ENCODE peak calls at places on chromosome 2, in four cellular contexts. F is H1, X is HepG2, C is GM12878. T is an unnamed sample.

GRCh38 chr2:85792783-85793441 is 39.1 kb downstream of the ATOH8 start:
- DNase-seq in F (no peak), X (no peak), C (no peak), T (no peak)

GRCh38 chr2:1866402-1867091 is 122.2 kb upstream of the PXDN start:
- DNase-seq in F (no peak), X (no peak), C (no peak), T (no peak)

GRCh38 chr2:230225486-230225885 is at the start of gene SP140:
- DNase-seq in F (no peak), X (no peak), C (peak; percentile 80), T (no peak)

GRCh38 chr2:166375736-166376487 is at the start of gene SCN9A:
- DNase-seq in F (peak; percentile 85), X (peak; percentile 82), C (no peak), T (peak; percentile 96)

GRCh38 chr2:119338826-119339561 is 27.6 kb downstream of the C2orf76 start:
- DNase-seq in F (no peak), X (no peak), C (peak; percentile 48), T (peak; percentile 72)

GRCh38 chr2:202671317-202672035 is 36.7 kb downstream of the FAM117B start:
- DNase-seq in F (no peak), X (no peak), C (no peak), T (no peak)

GRCh38 chr2:85655961-85656403 is 12.0 kb downstream of the SFTPB start:
- DNase-seq in F (no peak), X (no peak), C (no peak), T (no peak)

GRCh38 chr2:133641497-133641896 is 73.2 kb upstream of the NCKAP5 start:
- DNase-seq in F (peak; percentile 46), X (no peak), C (no peak), T (no peak)

GRCh38 chr2:176109955-176110345 is 2.9 kb downstream of the HOXD11 start:
- DNase-seq in F (peak; percentile 27), X (no peak), C (no peak), T (no peak)

GRCh38 chr2:123916512-123916911 is 108.6 kb upstream of the CNTNAP5 start:
- DNase-seq in F (no peak), X (no peak), C (no peak), T (no peak)
- TF ChIP-seq BRCA1 in F (no peak), X (no peak), C (no peak), T (no peak)

GRCh38 chr2:173706936-173707335 is 258.2 kb downstream of the SP3 start:
- DNase-seq in F (no peak), X (no peak), C (no peak), T (no peak)
- TF ChIP-seq BRCA1 in F (no peak), X (no peak), C (no peak), T (no peak)

DNA sequence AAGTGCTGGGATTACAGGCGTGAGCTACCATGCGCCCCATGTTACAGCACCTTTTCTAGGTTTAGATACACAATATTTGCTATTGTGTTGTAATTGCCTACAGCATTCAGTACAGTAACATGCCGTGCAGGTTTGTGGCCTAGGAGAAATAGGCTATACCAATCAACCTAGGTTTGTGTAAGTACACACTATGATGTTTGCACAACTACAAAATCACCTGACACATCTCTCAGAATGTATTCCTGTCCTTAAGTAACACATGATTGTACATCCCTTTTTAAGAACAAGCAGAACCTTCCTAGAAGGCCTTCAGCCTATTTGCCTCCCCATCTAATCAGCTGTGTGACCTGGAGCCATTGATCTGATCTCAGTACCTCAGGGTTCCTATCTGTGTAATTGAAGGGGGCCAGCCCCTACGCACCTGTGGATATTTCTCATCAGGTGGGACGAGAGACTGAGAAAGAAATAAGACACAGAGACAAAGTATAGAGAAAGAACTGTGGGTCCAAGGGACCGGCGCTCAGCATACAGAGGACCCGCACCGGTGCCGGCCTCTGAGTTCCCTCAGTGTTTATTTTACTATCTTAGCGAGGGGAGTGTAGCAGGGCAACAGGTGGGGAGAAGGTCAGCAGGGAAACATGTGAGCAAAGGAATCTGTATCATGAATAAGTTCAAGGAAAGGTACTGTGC is 18.7 kb upstream of the TMBIM1 start:
- DNase-seq in F (no peak), X (no peak), C (no peak), T (no peak)
- TF ChIP-seq BRCA1 in F (no peak), X (no peak), C (no peak), T (no peak)

GRCh38 chr2:3098231-3098630 is 279.4 kb downstream of the EIPR1 start:
- DNase-seq in F (no peak), X (no peak), C (no peak), T (no peak)

GRCh38 chr2:3097804-3098203 is 279.8 kb downstream of the EIPR1 start:
- DNase-seq in F (no peak), X (no peak), C (no peak), T (peak; percentile 3)

GRCh38 chr2:3091696-3092095 is 285.9 kb downstream of the EIPR1 start:
- DNase-seq in F (no peak), X (no peak), C (no peak), T (no peak)

GRCh38 chr2:3094318-3094717 is 283.3 kb downstream of the EIPR1 start:
- DNase-seq in F (no peak), X (no peak), C (no peak), T (no peak)

DNA sequence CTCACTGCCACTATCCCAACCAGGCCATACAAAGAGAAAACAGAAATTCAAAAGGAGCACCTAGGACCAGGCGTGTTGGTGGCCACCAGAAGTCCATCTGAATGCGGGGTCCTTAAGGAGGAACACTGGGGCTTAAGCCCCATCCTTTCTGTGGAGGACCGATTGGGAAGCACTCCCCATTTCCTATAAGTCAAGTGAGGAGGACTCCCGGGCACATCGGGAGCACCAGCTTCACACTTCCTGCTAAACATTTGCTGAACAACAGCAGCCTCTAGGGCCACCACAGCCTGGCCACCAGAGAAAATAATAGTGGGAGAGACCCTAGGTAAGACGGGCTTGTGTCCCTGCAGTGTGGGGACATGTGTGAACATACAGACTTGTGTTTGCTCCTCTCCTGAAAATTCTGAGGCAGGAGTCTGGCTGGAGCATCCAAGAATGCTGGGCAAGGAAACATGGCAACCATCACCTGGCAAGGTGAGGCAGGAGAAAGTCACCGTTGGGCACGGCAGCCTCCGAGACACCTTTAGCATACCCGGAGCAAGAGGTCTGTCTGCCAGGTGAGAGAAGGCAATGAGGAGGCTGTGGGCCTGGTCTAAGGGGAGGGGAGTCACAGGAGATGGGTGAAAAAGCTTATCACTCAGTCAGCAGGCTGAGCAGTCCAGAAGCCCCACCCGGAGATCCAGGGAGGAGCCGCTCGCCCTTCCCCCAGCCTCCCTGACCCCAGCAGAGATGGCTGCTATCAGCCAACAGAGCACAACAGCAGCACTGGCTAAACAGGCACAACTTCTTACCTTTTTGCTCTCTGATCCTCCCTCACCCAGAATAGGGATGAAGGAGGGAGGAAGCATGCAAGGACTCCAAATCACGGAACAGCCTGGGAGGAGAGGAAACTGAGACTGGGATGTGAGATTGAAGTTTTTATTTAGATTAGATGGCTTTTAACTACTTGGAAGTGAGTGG is 282.3 kb downstream of the EIPR1 start:
- DNase-seq in F (no peak), X (no peak), C (no peak), T (peak; percentile 93)
- TF ChIP-seq BRCA1 in F (no peak), X (no peak), C (no peak), T (no peak)